ENCODE peak calls at places on chromosomes 2 and 18, in five cellular contexts. G, V, I, P and D are unnamed samples.

GRCh38 chr2:165772183-165772582 is 21.9 kb downstream of the GALNT3 start:
- DNase-seq in I (no peak), V (no peak), P (no peak), G (no peak), D (no peak)

GRCh38 chr2:38146302-38146916 is 70.5 kb upstream of the CYP1B1 start:
- DNase-seq in P (no peak), G (no peak), V (no peak), I (peak; percentile 71), D (peak; percentile 93)

GRCh38 chr2:199704358-199705238 is 146.4 kb downstream of the FTCDNL1 start:
- DNase-seq in I (peak; percentile 37), G (peak; percentile 79), P (peak; percentile 51), V (no peak), D (peak; percentile 57)

GRCh38 chr2:128314348-128315121 is 4.1 kb downstream of the HS6ST1 start:
- DNase-seq in P (no peak), I (no peak), V (peak; percentile 10), G (no peak), D (no peak)

GRCh38 chr2:160862226-160862625 is 298.0 kb upstream of the TANK start:
- DNase-seq in P (no peak), G (no peak), I (no peak), V (no peak), D (no peak)

GRCh38 chr2:58466803-58467202 is 225.7 kb upstream of the FANCL start:
- DNase-seq in G (no peak), I (no peak), V (no peak), P (no peak), D (no peak)

GRCh38 chr2:37819228-37819627 is 105.9 kb upstream of the RMDN2 start:
- DNase-seq in G (no peak), V (peak; percentile 27), I (no peak), P (no peak), D (peak; percentile 96)

GRCh38 chr2:235381261-235381912 is 112.5 kb upstream of the AGAP1 start:
- DNase-seq in P (no peak), V (no peak), I (no peak), G (no peak), D (peak; percentile 72)

GRCh38 chr2:238570391-238570790 is 143.7 kb downstream of the ASB1 start:
- DNase-seq in V (no peak), P (no peak), G (no peak), I (no peak), D (no peak)

GRCh38 chr2:165239230-165239629 is at the start of gene SCN2A:
- DNase-seq in G (peak; percentile 73), I (peak; percentile 5), P (peak; percentile 68), V (peak; percentile 33), D (peak; percentile 67)

GRCh38 chr2:197298609-197299008 is 12.0 kb downstream of the ANKRD44 start:
- DNase-seq in V (no peak), I (no peak), P (no peak), G (no peak), D (no peak)

GRCh38 chr2:130824492-130825061 is 12.1 kb upstream of the ARHGEF4 start:
- DNase-seq in I (peak; percentile 55), P (no peak), V (no peak), G (no peak), D (peak; percentile 83)

GRCh38 chr18:32346667-32347066 is 124.0 kb downstream of the GAREM1 start:
- DNase-seq in I (no peak), G (peak; percentile 52), P (peak; percentile 75), V (no peak), D (peak; percentile 44)

GRCh38 chr2:165113414-165113813 is 90.4 kb downstream of the SCN3A start:
- DNase-seq in I (no peak), G (no peak), P (no peak), V (peak; percentile 30), D (peak; percentile 19)

GRCh38 chr2:32064021-32064678 is 794 bp downstream of the SPAST start:
- DNase-seq in V (peak; percentile 55), P (no peak), I (peak; percentile 6), G (no peak), D (peak; percentile 21)

GRCh38 chr2:67135201-67135600 is 261.9 kb upstream of the ETAA1 start:
- DNase-seq in P (no peak), V (no peak), G (no peak), I (no peak), D (no peak)

GRCh38 chr2:98908909-98909308 is 27.1 kb downstream of the CRACDL start:
- DNase-seq in P (no peak), I (no peak), G (no peak), V (no peak), D (peak; percentile 61)

GRCh38 chr2:54670485-54671009 is 52.9 kb upstream of the EML6 start:
- DNase-seq in I (no peak), G (no peak), V (no peak), P (no peak), D (no peak)

GRCh38 chr2:71510938-71511337 is 57.6 kb downstream of the DYSF start:
- DNase-seq in I (no peak), P (no peak), G (no peak), V (no peak), D (no peak)

GRCh38 chr2:185891403-185891802 is 152.8 kb downstream of the FSIP2 start:
- DNase-seq in P (no peak), G (no peak), V (no peak), I (no peak), D (no peak)

GRCh38 chr2:99481941-99482340 is 7.9 kb downstream of the REV1 start:
- DNase-seq in I (no peak), P (no peak), V (no peak), G (peak; percentile 76), D (peak; percentile 6)

GRCh38 chr2:208280933-208281332 is 14.9 kb downstream of the PIKFYVE start:
- DNase-seq in V (no peak), P (no peak), I (no peak), G (no peak), D (peak; percentile 57)
- H3K36me3 ChIP-seq in V (peaks cover 70% of the 10 kb centered on the region), P (peaks cover 42% of the 10 kb centered on the region), I (no peaks in the 10 kb centered on the region), G (peaks cover 63% of the 10 kb centered on the region), D (peaks cover 44% of the 10 kb centered on the region)

GRCh38 chr2:60936757-60937156 is 55.4 kb downstream of the REL start:
- DNase-seq in I (no peak), V (no peak), G (no peak), P (no peak), D (no peak)

GRCh38 chr2:60934153-60934722 is 52.9 kb downstream of the REL start:
- DNase-seq in I (no peak), G (no peak), V (no peak), P (no peak), D (peak; percentile 7)

GRCh38 chr2:60939622-60940021 is 58.2 kb downstream of the REL start:
- DNase-seq in G (no peak), V (no peak), I (no peak), P (no peak), D (no peak)

GRCh38 chr2:60932954-60933353 is 51.6 kb downstream of the REL start:
- DNase-seq in G (no peak), P (no peak), I (no peak), V (no peak), D (no peak)

GRCh38 chr2:60938301-60938700 is 56.9 kb downstream of the REL start:
- DNase-seq in G (no peak), I (no peak), P (no peak), V (no peak), D (no peak)
- H3F3A ChIP-seq in G (no peaks in the 10 kb centered on the region), I (no peaks in the 10 kb centered on the region), P (no peaks in the 10 kb centered on the region), V (no peaks in the 10 kb centered on the region), D (no peaks in the 10 kb centered on the region)

DNA sequence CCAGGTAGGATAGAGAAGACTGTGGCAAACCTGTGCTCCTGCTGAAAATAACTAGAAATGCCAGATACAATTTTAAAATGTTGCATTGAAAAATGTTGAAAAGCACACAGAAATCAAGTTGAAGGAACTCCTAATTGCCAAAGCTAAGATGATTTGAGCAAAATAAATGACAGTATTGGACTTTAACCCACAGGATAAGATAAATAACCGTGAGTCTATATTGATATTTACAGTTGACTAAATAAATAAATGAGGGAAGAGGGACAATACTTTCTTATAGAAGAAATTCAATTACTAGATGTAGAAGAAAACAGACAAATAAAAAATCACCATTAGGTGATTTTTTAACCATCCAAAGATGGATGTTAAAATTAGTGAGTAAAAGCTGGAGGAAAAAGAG is 59.0 kb downstream of the CWC22 start:
- DNase-seq in G (no peak), I (no peak), V (no peak), P (no peak), D (no peak)
- H3K36me3 ChIP-seq in G (peaks cover 33% of the 10 kb centered on the region), I (peaks cover 72% of the 10 kb centered on the region), V (peaks cover 85% of the 10 kb centered on the region), P (peaks cover 46% of the 10 kb centered on the region), D (peaks cover 54% of the 10 kb centered on the region)

GRCh38 chr18:23228102-23229051 is 93.1 kb downstream of the CABLES1 start:
- DNase-seq in P (no peak), G (no peak), V (no peak), I (no peak), D (peak; percentile 68)

GRCh38 chr18:23229472-23229871 is 94.2 kb downstream of the CABLES1 start:
- DNase-seq in V (no peak), P (no peak), G (no peak), I (no peak), D (peak; percentile 62)

GRCh38 chr18:23226386-23226785 is 91.1 kb downstream of the CABLES1 start:
- DNase-seq in P (no peak), G (no peak), V (no peak), I (no peak), D (peak; percentile 62)

GRCh38 chr18:23226930-23227728 is 91.8 kb downstream of the CABLES1 start:
- DNase-seq in P (no peak), I (no peak), G (no peak), V (no peak), D (peak; percentile 88)

GRCh38 chr18:23227729-23228075 is 92.4 kb downstream of the CABLES1 start:
- DNase-seq in P (no peak), G (no peak), V (no peak), I (no peak), D (no peak)
- H3F3A ChIP-seq in P (peaks cover 8% of the 10 kb centered on the region), G (no peaks in the 10 kb centered on the region), V (peaks cover 19% of the 10 kb centered on the region), I (no peaks in the 10 kb centered on the region), D (peaks cover 82% of the 10 kb centered on the region)

GRCh38 chr2:9335322-9335754 is 88.0 kb downstream of the ITGB1BP1 start:
- DNase-seq in V (no peak), P (no peak), I (no peak), G (no peak), D (no peak)
- H3K36me3 ChIP-seq in V (peaks cover 46% of the 10 kb centered on the region), P (no peaks in the 10 kb centered on the region), I (peaks cover 37% of the 10 kb centered on the region), G (no peaks in the 10 kb centered on the region), D (peaks cover 34% of the 10 kb centered on the region)